ENCODE peak calls at places on chromosomes 6 and 20, in seven cellular contexts. H is neural progenitor cell, N is MM.1S, F is fibroblast of lung, V is mammary epithelial cell, Y is IMR-90, D is PC-3. B is an unnamed sample.

GRCh38 chr6:16338577-16339262 is 100.3 kb downstream of the GMPR start:
- DNase-seq in Y (peak), N (no peak), F (peak), D (peak), H (peak), V (peak), B (no peak)

GRCh38 chr20:2865630-2866029 is 7.7 kb upstream of the PTPRA start:
- DNase-seq in D (no peak), H (no peak), F (no peak), Y (no peak), N (no peak), V (no peak), B (no peak)

GRCh38 chr6:11428351-11428750 is 109.2 kb upstream of the TMEM170B start:
- DNase-seq in Y (no peak), V (no peak), F (no peak), H (no peak), N (no peak), D (no peak), B (no peak)

GRCh38 chr20:6558361-6558760 is 209.1 kb upstream of the BMP2 start:
- DNase-seq in N (no peak), F (no peak), D (peak), V (peak), H (peak), Y (no peak), B (no peak)

GRCh38 chr6:119313937-119314893 is 35.3 kb downstream of the MAN1A1 start:
- DNase-seq in N (no peak), F (no peak), H (no peak), Y (no peak), V (no peak), D (no peak), B (no peak)

GRCh38 chr6:107704377-107705013 is 119.6 kb downstream of the SCML4 start:
- DNase-seq in Y (peak), D (peak), F (peak), V (no peak), H (peak), N (peak), B (peak)

GRCh38 chr6:84514089-84514971 is 250.1 kb downstream of the TBX18 start:
- DNase-seq in D (no peak), N (no peak), F (no peak), V (no peak), Y (no peak), H (no peak), B (no peak)

GRCh38 chr6:64672131-64672530 is 1034.9 kb downstream of the EYS start:
- DNase-seq in N (no peak), D (no peak), H (no peak), V (no peak), F (no peak), Y (no peak), B (no peak)

GRCh38 chr6:53986165-53986720 is 125.0 kb upstream of the MLIP start:
- DNase-seq in H (peak), N (peak), D (peak), F (peak), Y (peak), V (peak), B (no peak)

GRCh38 chr6:148342146-148343027 is at the start of gene SASH1:
- DNase-seq in V (peak), H (peak), F (peak), Y (peak), D (peak), N (no peak), B (peak)

GRCh38 chr6:89944826-89945407 is 50.6 kb downstream of the GJA10 start:
- DNase-seq in H (no peak), V (no peak), D (peak), N (peak), Y (peak), F (peak), B (no peak)

GRCh38 chr6:137119196-137120104 is 54.0 kb downstream of the IL22RA2 start:
- DNase-seq in D (no peak), V (no peak), F (no peak), H (no peak), Y (no peak), N (no peak), B (no peak)

GRCh38 chr6:41170547-41171160 is 7.7 kb upstream of the TREM2 start:
- DNase-seq in F (no peak), N (no peak), D (no peak), V (no peak), H (no peak), Y (no peak), B (peak)

GRCh38 chr20:37693203-37693602 is 627 bp upstream of the CTNNBL1 start:
- DNase-seq in H (no peak), N (no peak), D (no peak), F (no peak), V (no peak), Y (no peak), B (no peak)

GRCh38 chr6:122749451-122750050 is 30.0 kb upstream of the FABP7 start:
- DNase-seq in N (no peak), V (no peak), D (no peak), Y (no peak), F (peak), H (no peak), B (no peak)

GRCh38 chr6:41682966-41683459 is 44.7 kb downstream of the MDFI start:
- DNase-seq in D (no peak), H (no peak), F (no peak), N (no peak), V (no peak), Y (no peak), B (no peak)

DNA sequence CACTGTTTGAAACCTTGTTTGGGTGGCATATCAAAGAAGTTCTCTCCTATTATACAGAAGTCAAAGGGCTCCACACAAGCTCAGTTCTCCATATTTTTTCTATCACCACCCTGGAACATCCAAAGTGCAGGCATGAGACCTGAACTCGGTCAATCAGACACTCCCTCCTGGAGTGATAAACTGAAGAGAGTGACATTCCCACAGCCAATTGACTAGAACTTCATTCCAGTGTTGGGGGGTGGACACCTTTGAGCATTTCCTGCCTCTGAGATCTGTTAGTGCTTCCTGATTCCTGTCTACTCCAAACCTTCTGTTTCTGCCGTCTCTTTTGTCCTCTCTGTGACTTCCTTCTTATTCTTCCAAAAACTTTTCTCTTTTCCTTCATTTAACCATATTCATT is 220.7 kb upstream of the NOX3 start:
- DNase-seq in Y (no peak), N (no peak), H (no peak), V (no peak), F (no peak), D (no peak), B (no peak)
- H3K9ac ChIP-seq in Y (no peak), N (no peak), H (no peak), V (no peak), F (no peak), D (no peak), B (no peak)

GRCh38 chr20:61674688-61675087 is 391.0 kb downstream of the TAF4 start:
- DNase-seq in N (no peak), V (no peak), F (no peak), H (no peak), Y (no peak), D (no peak), B (no peak)
- H3K9ac ChIP-seq in N (no peak), V (no peak), F (no peak), H (no peak), Y (no peak), D (no peak), B (no peak)

GRCh38 chr6:20476501-20477043 is 57.7 kb upstream of the CDKAL1 start:
- DNase-seq in Y (no peak), F (no peak), V (no peak), N (no peak), H (no peak), D (no peak), B (no peak)

GRCh38 chr6:20477485-20477884 is 56.8 kb upstream of the CDKAL1 start:
- DNase-seq in N (no peak), Y (no peak), V (no peak), D (no peak), F (no peak), H (no peak), B (no peak)

GRCh38 chr6:20473518-20473917 is 60.7 kb upstream of the CDKAL1 start:
- DNase-seq in D (no peak), H (no peak), F (no peak), V (no peak), Y (no peak), N (no peak), B (no peak)

GRCh38 chr6:20472748-20473147 is 61.5 kb upstream of the CDKAL1 start:
- DNase-seq in V (no peak), D (no peak), Y (no peak), H (no peak), N (no peak), F (no peak), B (no peak)

GRCh38 chr6:20474756-20475542 is 59.3 kb upstream of the CDKAL1 start:
- DNase-seq in F (no peak), N (no peak), D (no peak), V (no peak), H (no peak), Y (no peak), B (no peak)
- H3K9ac ChIP-seq in F (no peak), N (no peak), D (no peak), V (no peak), H (no peak), Y (no peak), B (no peak)

GRCh38 chr6:32637219-32637880 is at the start of gene HLA-DQA1:
- DNase-seq in Y (no peak), H (no peak), V (peak), D (peak), F (no peak), N (no peak), B (no peak)

GRCh38 chr6:32639440-32640394 is 2.5 kb downstream of the HLA-DQA1 start:
- DNase-seq in F (no peak), N (no peak), H (no peak), V (no peak), Y (no peak), D (no peak), B (no peak)

GRCh38 chr6:32637883-32638282 is 677 bp downstream of the HLA-DQA1 start:
- DNase-seq in V (no peak), F (no peak), N (no peak), D (no peak), H (no peak), Y (no peak), B (no peak)

GRCh38 chr6:32641122-32641521 is 3.9 kb downstream of the HLA-DQA1 start:
- DNase-seq in N (no peak), Y (no peak), F (no peak), H (no peak), D (no peak), V (no peak), B (no peak)

DNA sequence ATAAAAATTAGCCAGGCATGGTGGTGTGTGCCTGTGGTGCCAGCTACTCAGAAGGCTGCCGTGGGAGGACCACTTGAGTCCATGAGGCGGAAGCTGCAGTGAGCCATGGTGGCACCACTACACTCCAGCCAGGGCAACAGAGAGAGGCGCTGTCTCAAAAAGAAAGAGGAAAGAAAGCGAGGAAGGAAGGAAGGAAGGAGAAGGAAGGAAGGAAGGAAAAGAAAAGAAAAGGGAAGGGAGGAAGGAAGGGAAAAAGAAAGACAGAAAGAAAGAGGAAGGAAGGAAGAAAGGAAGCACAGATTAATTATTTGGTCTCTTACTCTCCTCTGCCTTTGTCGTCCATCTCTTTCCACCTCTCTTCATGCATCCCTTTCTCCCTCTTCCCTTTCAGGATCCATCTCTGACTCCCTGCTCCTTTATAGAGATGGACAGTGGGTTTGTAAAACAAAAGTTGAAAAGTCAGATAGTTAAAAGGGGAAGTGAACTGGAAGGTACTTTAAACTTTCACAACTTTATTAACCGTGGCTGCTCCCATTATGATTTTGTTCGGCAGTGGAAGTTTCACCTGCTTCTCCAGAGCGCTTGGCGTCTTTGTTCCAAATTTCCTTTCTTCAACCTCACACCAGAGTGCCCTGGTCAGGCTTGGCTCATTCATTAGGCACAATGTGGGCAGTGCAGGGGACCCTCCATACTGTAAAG is 1.5 kb downstream of the HLA-DQA1 start:
- DNase-seq in Y (no peak), N (no peak), H (no peak), D (no peak), F (no peak), V (no peak), B (no peak)
- H3K9ac ChIP-seq in Y (no peak), N (no peak), H (no peak), D (no peak), F (no peak), V (no peak), B (no peak)

GRCh38 chr20:10671221-10671849 is 2.5 kb downstream of the JAG1 start:
- DNase-seq in Y (peak), H (peak), D (peak), F (peak), N (peak), V (peak), B (no peak)
- H3K9ac ChIP-seq in Y (peak), H (no peak), D (peak), F (peak), N (peak), V (peak), B (peak)

DNA sequence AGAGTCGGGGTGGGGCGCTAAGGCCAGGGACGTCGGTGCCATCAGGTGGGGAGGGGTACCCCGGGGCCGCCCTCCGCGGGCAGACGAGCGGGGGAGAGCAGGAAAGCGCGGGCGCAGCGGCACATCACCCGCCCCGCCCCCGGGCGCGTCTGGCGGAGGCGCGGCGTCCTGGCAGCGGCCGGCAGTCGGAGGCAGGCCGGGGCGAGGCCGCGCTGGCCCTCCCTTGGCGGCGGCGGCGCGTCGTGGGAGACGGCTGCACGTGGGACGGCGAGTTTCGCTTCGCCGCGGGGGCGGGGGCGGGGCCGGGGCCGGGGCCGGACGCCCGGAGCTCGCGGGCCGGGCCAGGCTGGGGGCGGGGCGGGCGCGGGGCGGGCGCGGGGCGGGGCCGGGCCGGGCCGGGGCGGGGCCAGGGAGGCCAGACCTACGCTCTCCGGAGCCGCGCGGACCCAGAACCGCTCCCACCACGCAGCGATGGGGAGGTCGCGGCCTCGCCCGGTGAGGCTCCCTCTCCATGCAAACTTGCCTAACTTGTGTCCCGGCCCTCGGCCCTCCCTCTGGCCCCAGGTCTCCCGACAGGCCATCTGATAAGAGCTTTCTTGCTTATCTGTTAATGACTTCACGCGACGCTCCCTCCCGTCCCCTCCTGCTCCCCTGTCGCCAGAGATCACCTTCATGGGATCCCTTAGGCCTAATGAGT is 12.5 kb downstream of the ITPR3 start:
- DNase-seq in F (peak), N (peak), V (peak), Y (peak), H (peak), D (peak), B (no peak)
- H3K9ac ChIP-seq in F (no peak), N (no peak), V (peak), Y (peak), H (no peak), D (peak), B (peak)

GRCh38 chr20:23363257-23363649 is 1.3 kb downstream of the GZF1 start:
- DNase-seq in N (no peak), V (no peak), Y (no peak), H (no peak), F (no peak), D (no peak), B (no peak)
- H3K9ac ChIP-seq in N (peak), V (peak), Y (peak), H (peak), F (peak), D (peak), B (peak)

GRCh38 chr6:13428528-13429405 is 58.6 kb downstream of the GFOD1 start:
- DNase-seq in Y (no peak), F (no peak), H (no peak), V (no peak), D (no peak), N (no peak), B (no peak)

GRCh38 chr6:13425971-13426931 is 61.1 kb downstream of the GFOD1 start:
- DNase-seq in V (peak), F (peak), H (no peak), D (peak), Y (peak), N (no peak), B (no peak)

GRCh38 chr6:13427346-13427745 is 60.1 kb downstream of the GFOD1 start:
- DNase-seq in N (no peak), D (no peak), V (no peak), H (no peak), F (no peak), Y (no peak), B (no peak)

GRCh38 chr6:13429406-13429753 is 58.0 kb downstream of the GFOD1 start:
- DNase-seq in V (no peak), H (no peak), D (no peak), N (no peak), F (no peak), Y (no peak), B (no peak)

DNA sequence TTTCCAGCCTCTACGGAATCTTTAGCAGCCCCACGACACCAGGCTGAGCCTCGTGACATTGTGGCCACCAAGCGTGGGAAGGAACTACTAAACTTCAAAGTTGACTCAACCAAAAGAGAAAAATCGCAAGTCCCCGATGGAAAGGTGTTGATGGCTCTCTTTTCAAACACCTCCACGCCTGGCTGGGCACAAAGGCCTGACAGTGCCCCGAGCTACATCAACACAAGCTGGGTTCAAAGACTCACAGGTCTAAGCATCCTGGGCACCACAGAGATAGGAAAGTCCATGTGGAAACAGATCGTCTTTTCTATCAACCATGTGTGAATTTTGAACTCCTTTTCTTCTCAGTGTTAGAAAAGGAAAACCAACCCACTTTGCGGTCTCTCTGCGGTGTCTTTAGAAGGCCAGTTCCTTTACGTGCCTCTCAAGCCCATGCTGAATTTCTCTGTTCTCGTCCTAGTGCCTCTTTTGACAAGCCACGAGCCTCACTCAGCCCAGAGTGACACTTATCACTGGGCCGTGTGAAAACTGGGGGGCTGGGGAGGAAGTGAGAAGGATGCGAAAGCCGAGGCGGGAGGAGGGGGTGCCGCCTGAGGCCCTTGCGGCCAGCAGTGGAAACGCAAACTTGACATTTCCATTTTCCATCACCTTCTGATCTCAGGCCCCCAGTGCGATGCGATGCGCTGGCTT is 59.4 kb downstream of the GFOD1 start:
- DNase-seq in V (no peak), N (peak), Y (no peak), F (no peak), D (no peak), H (no peak), B (no peak)
- H3K9ac ChIP-seq in V (no peak), N (no peak), Y (no peak), F (no peak), D (no peak), H (no peak), B (no peak)

B was measured in NT2/D1.